ENCODE peak calls at places on chromosomes 13 and 19, in seven cellular contexts. B is GM12878, C is HepG2, Z is IMR-90, G is A549, N is K562, S is SK-N-SH. R is an unnamed sample.

GRCh38 chr19:43229315-43229714 is 23.9 kb upstream of the PSG4 start:
- DNase-seq in B (no peak), C (peak), Z (peak), G (peak), N (no peak), S (no peak), R (no peak)

GRCh38 chr19:39515551-39516191 is 732 bp downstream of the SELENOV start:
- DNase-seq in B (no peak), C (no peak), Z (no peak), G (no peak), N (no peak), S (no peak), R (no peak)

GRCh38 chr19:33214621-33215020 is 11.0 kb downstream of the SLC7A10 start:
- DNase-seq in B (no peak), C (peak), Z (peak), G (peak), N (no peak), S (peak), R (no peak)

GRCh38 chr13:91132381-91132780 is 215.1 kb upstream of the MIR17HG start:
- DNase-seq in B (no peak), C (no peak), Z (no peak), G (no peak), N (no peak), S (no peak), R (no peak)

GRCh38 chr19:1073956-1074511 is 7.1 kb downstream of the ARHGAP45 start:
- DNase-seq in B (no peak), C (no peak), Z (no peak), G (no peak), N (no peak), S (no peak), R (no peak)

GRCh38 chr13:71870036-71870435 is 3.0 kb upstream of the DACH1 start:
- DNase-seq in B (no peak), C (no peak), Z (no peak), G (no peak), N (no peak), S (no peak), R (no peak)

GRCh38 chr19:32651729-32652140 is 23.2 kb downstream of the ANKRD27 start:
- DNase-seq in B (no peak), C (no peak), Z (peak), G (peak), N (no peak), S (peak), R (peak)

GRCh38 chr19:46634656-46635218 is 1.3 kb downstream of the GNG8 start:
- DNase-seq in B (no peak), C (no peak), Z (no peak), G (no peak), N (no peak), S (no peak), R (no peak)

GRCh38 chr19:12665281-12665573 is 1.3 kb downstream of the MAN2B1 start:
- DNase-seq in B (peak), C (no peak), Z (no peak), G (no peak), N (no peak), S (no peak), R (no peak)

GRCh38 chr19:6649189-6649588 is 20.8 kb downstream of the TNFSF14 start:
- DNase-seq in B (no peak), C (no peak), Z (no peak), G (no peak), N (no peak), S (no peak), R (no peak)

GRCh38 chr19:11530432-11530831 is 1.5 kb upstream of the ECSIT start:
- DNase-seq in B (no peak), C (peak), Z (peak), G (peak), N (peak), S (peak), R (peak)

GRCh38 chr19:11261902-11262839 is at the start of gene DOCK6:
- DNase-seq in B (no peak), C (no peak), Z (no peak), G (no peak), N (peak), S (peak), R (peak)

GRCh38 chr13:98664047-98664446 is 87.1 kb upstream of the STK24 start:
- DNase-seq in B (no peak), C (no peak), Z (peak), G (no peak), N (no peak), S (no peak), R (no peak)

GRCh38 chr13:114077938-114078335 is 54.5 kb downstream of the RASA3 start:
- DNase-seq in B (no peak), C (no peak), Z (peak), G (no peak), N (peak), S (peak), R (no peak)

GRCh38 chr19:5693195-5694166 is 3.4 kb downstream of the RPL36 start:
- DNase-seq in B (no peak), C (no peak), Z (no peak), G (no peak), N (no peak), S (peak), R (no peak)

GRCh38 chr19:1756264-1756663 is 3.0 kb downstream of the ONECUT3 start:
- DNase-seq in B (no peak), C (no peak), Z (no peak), G (no peak), N (no peak), S (no peak), R (no peak)

GRCh38 chr13:111916201-111916600 is 150.7 kb upstream of the SOX1 start:
- DNase-seq in B (no peak), C (no peak), Z (no peak), G (no peak), N (no peak), S (no peak), R (no peak)

GRCh38 chr13:66618702-66619101 is 611.4 kb downstream of the PCDH9 start:
- DNase-seq in B (no peak), C (peak), Z (peak), G (peak), N (peak), S (peak), R (no peak)

GRCh38 chr13:100069278-100069677 is 19.6 kb upstream of the PCCA start:
- DNase-seq in B (no peak), C (no peak), Z (peak), G (no peak), N (no peak), S (no peak), R (no peak)

GRCh38 chr13:50115695-50116094 is 100.5 kb downstream of the KCNRG start:
- DNase-seq in B (no peak), C (no peak), Z (no peak), G (no peak), N (no peak), S (no peak), R (no peak)

GRCh38 chr13:91572944-91573535 is 174.6 kb downstream of the GPC5 start:
- DNase-seq in B (no peak), C (no peak), Z (peak), G (no peak), N (no peak), S (no peak), R (no peak)

GRCh38 chr13:101397742-101398141 is 18.6 kb downstream of the NALCN start:
- DNase-seq in B (no peak), C (no peak), Z (peak), G (peak), N (no peak), S (no peak), R (no peak)

GRCh38 chr19:24059572-24060295 is 27.3 kb upstream of the ZNF254 start:
- DNase-seq in B (no peak), C (no peak), Z (no peak), G (no peak), N (no peak), S (no peak), R (no peak)

GRCh38 chr19:33226550-33227241 is 1.0 kb upstream of the SLC7A10 start:
- DNase-seq in B (no peak), C (no peak), Z (no peak), G (peak), N (no peak), S (peak), R (peak)

DNA sequence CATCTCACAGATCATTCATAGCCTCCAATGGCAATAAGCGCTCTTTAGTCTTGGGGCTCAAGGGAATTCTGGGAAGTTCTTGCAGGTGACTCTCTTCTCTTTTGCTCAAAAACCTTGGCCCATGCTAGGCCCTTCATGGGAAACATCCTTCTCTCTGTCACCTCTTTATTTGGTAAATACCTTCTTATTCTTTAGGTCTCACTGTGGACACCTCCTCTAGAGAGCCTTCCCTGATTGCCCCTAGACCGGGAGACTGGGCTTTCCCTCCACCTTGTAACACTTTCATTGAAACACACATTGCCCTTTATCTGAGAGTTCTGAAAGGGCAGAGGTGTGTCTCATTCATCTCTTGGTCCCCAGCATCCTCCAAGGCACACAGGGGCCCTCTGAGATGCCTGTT is 1.9 kb downstream of the C19orf81 start:
- DNase-seq in B (no peak), C (no peak), Z (no peak), G (no peak), N (no peak), S (no peak), R (no peak)
- TF ChIP-seq RAD21 in B (no peak), C (no peak), Z (no peak), G (no peak), N (no peak), S (no peak), R (no peak)

GRCh38 chr19:41607668-41608067 is 19.2 kb downstream of the CEACAM4 start:
- DNase-seq in B (no peak), C (no peak), Z (no peak), G (no peak), N (no peak), S (no peak), R (no peak)

GRCh38 chr19:41604831-41605230 is 22.0 kb downstream of the CEACAM4 start:
- DNase-seq in B (no peak), C (no peak), Z (no peak), G (no peak), N (no peak), S (no peak), R (no peak)

GRCh38 chr19:41601771-41602170 is 25.1 kb downstream of the CEACAM4 start:
- DNase-seq in B (no peak), C (no peak), Z (no peak), G (no peak), N (no peak), S (no peak), R (no peak)

GRCh38 chr19:41606215-41606837 is 20.5 kb downstream of the CEACAM4 start:
- DNase-seq in B (no peak), C (no peak), Z (no peak), G (no peak), N (no peak), S (no peak), R (no peak)
- TF ChIP-seq USF2 in B (no peak), C (no peak), Z (no peak), G (no peak), N (no peak), S (no peak), R (no peak)

GRCh38 chr19:28960986-28961705 is 251.8 kb downstream of the UQCRFS1 start:
- DNase-seq in B (no peak), C (no peak), Z (peak), G (no peak), N (no peak), S (no peak), R (no peak)

GRCh38 chr19:28963481-28964245 is 249.3 kb downstream of the UQCRFS1 start:
- DNase-seq in B (no peak), C (no peak), Z (peak), G (no peak), N (no peak), S (no peak), R (no peak)

GRCh38 chr19:28964500-28964899 is 248.5 kb downstream of the UQCRFS1 start:
- DNase-seq in B (no peak), C (no peak), Z (no peak), G (no peak), N (no peak), S (no peak), R (no peak)

GRCh38 chr19:28960586-28960985 is 252.4 kb downstream of the UQCRFS1 start:
- DNase-seq in B (no peak), C (no peak), Z (no peak), G (no peak), N (no peak), S (no peak), R (no peak)

GRCh38 chr19:28961772-28962500 is 251.0 kb downstream of the UQCRFS1 start:
- DNase-seq in B (no peak), C (no peak), Z (peak), G (no peak), N (no peak), S (no peak), R (no peak)
- TF ChIP-seq RAD21 in B (no peak), C (no peak), Z (no peak), G (no peak), N (no peak), S (no peak), R (no peak)

GRCh38 chr13:51645154-51645650 is 60.9 kb downstream of the WDFY2 start:
- DNase-seq in B (no peak), C (no peak), Z (peak), G (peak), N (no peak), S (no peak), R (no peak)
- TF ChIP-seq USF2 in B (no peak), C (no peak), Z (no peak), G (no peak), N (no peak), S (no peak), R (no peak)

GRCh38 chr19:48444129-48444932 is 1.5 kb upstream of the GRWD1 start:
- DNase-seq in B (no peak), C (no peak), Z (no peak), G (no peak), N (peak), S (peak), R (no peak)

GRCh38 chr19:48444933-48445194 is 919 bp upstream of the GRWD1 start:
- DNase-seq in B (no peak), C (no peak), Z (no peak), G (no peak), N (no peak), S (no peak), R (no peak)

GRCh38 chr19:48442116-48443035 is 3.4 kb upstream of the GRWD1 start:
- DNase-seq in B (no peak), C (no peak), Z (no peak), G (no peak), N (peak), S (no peak), R (no peak)

GRCh38 chr19:48443731-48444128 is 2.1 kb upstream of the GRWD1 start:
- DNase-seq in B (no peak), C (no peak), Z (no peak), G (no peak), N (peak), S (no peak), R (no peak)

DNA sequence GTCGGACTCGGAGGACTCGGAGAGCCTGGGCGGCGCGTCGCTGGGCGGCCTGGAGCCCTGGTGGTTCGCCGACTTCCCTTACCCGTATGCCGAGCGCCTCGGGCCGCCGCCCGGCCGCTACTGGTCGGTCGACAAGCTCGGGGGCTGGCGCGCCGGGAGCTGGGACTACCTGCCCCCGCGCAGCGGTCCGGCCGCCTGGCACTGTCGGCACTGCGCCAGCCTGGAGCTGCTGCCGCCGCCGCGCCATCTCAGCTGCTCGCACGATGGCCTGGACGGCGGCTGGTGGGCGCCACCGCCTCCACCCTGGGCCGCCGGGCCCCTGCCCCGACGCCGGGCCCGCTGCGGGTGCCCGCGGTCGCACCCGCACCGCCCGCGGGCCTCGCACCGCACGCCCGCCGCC is 2.5 kb upstream of the GRWD1 start:
- DNase-seq in B (no peak), C (no peak), Z (no peak), G (no peak), N (no peak), S (no peak), R (no peak)
- TF ChIP-seq RAD21 in B (no peak), C (no peak), Z (no peak), G (no peak), N (no peak), S (no peak), R (no peak)

R was measured in H1.